ENCODE peak calls at places on chromosomes 11 and 22, in five cellular contexts. Y, H, L, M and J are unnamed samples.

GRCh38 chr22:37801946-37802309 is 5.8 kb upstream of the GCAT start:
- DNase-seq in M (no peak), L (no peak), Y (no peak), H (no peak), J (no peak)

GRCh38 chr11:12249590-12250260 is 127.6 kb upstream of the PARVA start:
- DNase-seq in H (no peak), M (no peak), Y (peak; percentile 72), L (no peak), J (no peak)

GRCh38 chr22:25159028-25159427 is 40.6 kb upstream of the CRYBB3 start:
- DNase-seq in H (no peak), Y (no peak), M (no peak), L (no peak), J (no peak)

GRCh38 chr11:1043563-1044096 is 7.1 kb upstream of the MUC6 start:
- DNase-seq in Y (no peak), M (no peak), L (no peak), H (no peak), J (no peak)

GRCh38 chr22:25334091-25334490 is 114.7 kb downstream of the CRYBB2 start:
- DNase-seq in M (peak; percentile 10), Y (peak; percentile 64), L (no peak), H (no peak), J (no peak)

GRCh38 chr22:26597026-26597425 is 7.1 kb upstream of the TPST2 start:
- DNase-seq in Y (no peak), M (no peak), H (no peak), L (no peak), J (peak; percentile 79)

GRCh38 chr22:50282361-50283144 is 12.4 kb upstream of the MAPK11 start:
- DNase-seq in M (no peak), H (no peak), L (no peak), Y (peak; percentile 95), J (no peak)

GRCh38 chr11:128455766-128456165 is 131.6 kb downstream of the ETS1 start:
- DNase-seq in L (no peak), H (no peak), M (no peak), Y (no peak), J (no peak)

GRCh38 chr11:85310479-85310878 is 316.7 kb downstream of the DLG2 start:
- DNase-seq in H (no peak), M (no peak), L (no peak), Y (no peak), J (no peak)

GRCh38 chr11:117000039-117000740 is 98.0 kb downstream of the SIK3 start:
- DNase-seq in L (no peak), M (no peak), Y (no peak), H (no peak), J (no peak)

GRCh38 chr22:43734370-43735005 is 77.6 kb downstream of the EFCAB6 start:
- DNase-seq in Y (no peak), M (no peak), H (no peak), L (no peak), J (no peak)

GRCh38 chr11:61092280-61092766 is 10.0 kb upstream of the CD5 start:
- DNase-seq in L (peak; percentile 36), H (no peak), Y (no peak), M (no peak), J (no peak)

GRCh38 chr11:19344661-19345518 is 104.1 kb upstream of the E2F8 start:
- DNase-seq in L (no peak), M (peak; percentile 71), H (no peak), Y (peak; percentile 21), J (no peak)

GRCh38 chr11:110463153-110463552 is 33.4 kb downstream of the FDX1 start:
- DNase-seq in Y (peak; percentile 21), H (peak; percentile 17), M (peak; percentile 27), L (no peak), J (no peak)

GRCh38 chr22:30803679-30804078 is 109.0 kb downstream of the OSBP2 start:
- DNase-seq in L (no peak), H (no peak), M (no peak), Y (no peak), J (no peak)

GRCh38 chr11:6443269-6444003 is 2.6 kb upstream of the HPX start:
- DNase-seq in L (peak; percentile 33), Y (peak; percentile 61), M (peak; percentile 52), H (no peak), J (peak; percentile 52)

GRCh38 chr11:83409891-83410290 is 123.7 kb upstream of the CCDC90B start:
- DNase-seq in H (no peak), M (peak; percentile 1), Y (no peak), L (no peak), J (no peak)

GRCh38 chr22:19598054-19598855 is 74.0 kb upstream of the CLDN5 start:
- DNase-seq in H (no peak), Y (peak; percentile 4), M (no peak), L (no peak), J (no peak)

GRCh38 chr22:42883121-42883520 is 26.0 kb upstream of the ARFGAP3 start:
- DNase-seq in Y (no peak), M (no peak), H (no peak), L (no peak), J (no peak)

GRCh38 chr11:74182635-74183034 is 11.5 kb downstream of the PPME1 start:
- DNase-seq in H (no peak), M (no peak), L (no peak), Y (no peak), J (no peak)

GRCh38 chr11:70405679-70406395 is 7.5 kb downstream of the CTTN start:
- DNase-seq in H (no peak), L (no peak), M (no peak), Y (no peak), J (no peak)

GRCh38 chr22:46108564-46109473 is 41.5 kb upstream of the PPARA start:
- DNase-seq in L (no peak), Y (peak; percentile 44), M (no peak), H (no peak), J (no peak)